ENCODE peak calls at places on chromosomes 12 and 14, in six cellular contexts. V, A, U, G, C and B are unnamed samples.

GRCh38 chr14:55146425-55146824 is 17.4 kb downstream of the LGALS3 start:
- DNase-seq in C (no peak), V (no peak), G (no peak), U (no peak), A (no peak), B (no peak)

GRCh38 chr14:73758392-73759182 is 44.4 kb upstream of the PNMA1 start:
- DNase-seq in C (peak; percentile 67), A (peak; percentile 91), G (peak; percentile 71), V (peak; percentile 78), U (peak; percentile 85), B (peak; percentile 73)

GRCh38 chr14:94483729-94484275 is 7.8 kb upstream of the SERPINA9 start:
- DNase-seq in V (no peak), G (no peak), A (no peak), C (no peak), U (no peak), B (no peak)

GRCh38 chr12:91023326-91024004 is 18.7 kb upstream of the EPYC start:
- DNase-seq in G (no peak), V (no peak), A (no peak), U (no peak), C (no peak), B (no peak)

GRCh38 chr12:56081393-56082347 is 1.7 kb downstream of the ERBB3 start:
- DNase-seq in V (no peak), U (no peak), A (peak; percentile 38), G (peak; percentile 57), C (no peak), B (no peak)

GRCh38 chr14:104753528-104754212 is 723 bp downstream of the SIVA1 start:
- DNase-seq in C (no peak), V (no peak), A (no peak), U (peak; percentile 18), G (no peak), B (peak; percentile 17)

GRCh38 chr14:58639842-58640484 is 2.2 kb downstream of the DACT1 start:
- DNase-seq in U (peak; percentile 12), A (peak; percentile 77), C (no peak), V (no peak), G (peak; percentile 66), B (no peak)

GRCh38 chr14:40347675-40348074 is 915.4 kb upstream of the FBXO33 start:
- DNase-seq in G (no peak), U (no peak), A (no peak), C (no peak), V (no peak), B (no peak)

GRCh38 chr12:74379114-74379513 is 158.5 kb upstream of the ATXN7L3B start:
- DNase-seq in U (no peak), V (no peak), A (no peak), C (no peak), G (no peak), B (no peak)

GRCh38 chr12:29320295-29321090 is 60.5 kb downstream of the ERGIC2 start:
- DNase-seq in U (no peak), C (no peak), G (no peak), V (no peak), A (no peak), B (no peak)

GRCh38 chr12:113880337-113880736 is 85.8 kb downstream of the RBM19 start:
- DNase-seq in V (no peak), G (no peak), U (no peak), A (no peak), C (no peak), B (no peak)

GRCh38 chr12:116455540-116456306 is 103.5 kb upstream of the MAP1LC3B2 start:
- DNase-seq in U (no peak), A (peak; percentile 87), C (peak; percentile 66), V (no peak), G (no peak), B (no peak)

GRCh38 chr12:124296295-124296915 is 1.5 kb downstream of the RFLNA start:
- DNase-seq in U (no peak), V (no peak), G (no peak), C (no peak), A (peak; percentile 12), B (no peak)

GRCh38 chr12:49535921-49536525 is 2.8 kb upstream of the KCNH3 start:
- DNase-seq in V (no peak), A (no peak), G (no peak), C (no peak), U (no peak), B (no peak)

GRCh38 chr12:10967409-10967808 is 19.3 kb downstream of the TAS2R50 start:
- DNase-seq in U (no peak), G (no peak), C (no peak), A (no peak), V (no peak), B (no peak)

GRCh38 chr12:116201908-116202307 is 75.6 kb downstream of the MED13L start:
- DNase-seq in G (no peak), U (no peak), A (no peak), C (no peak), V (no peak), B (no peak)

GRCh38 chr12:57001448-57001906 is 4.9 kb downstream of the ZBTB39 start:
- DNase-seq in U (peak; percentile 69), G (no peak), V (peak; percentile 73), C (peak; percentile 55), A (peak; percentile 80), B (peak; percentile 67)

GRCh38 chr12:34595749-34596733 is 573.7 kb downstream of the ALG10 start:
- DNase-seq in A (no peak), C (no peak), G (peak; percentile 25), U (no peak), V (no peak), B (no peak)

GRCh38 chr12:94571556-94571955 is 78.8 kb downstream of the TMCC3 start:
- DNase-seq in C (no peak), G (no peak), A (no peak), V (no peak), U (no peak), B (no peak)

GRCh38 chr14:96086032-96086431 is 46.9 kb downstream of the C14orf132 start:
- DNase-seq in G (peak; percentile 66), V (no peak), A (peak; percentile 55), U (no peak), C (no peak), B (no peak)

GRCh38 chr14:96088131-96088880 is 49.1 kb downstream of the C14orf132 start:
- DNase-seq in A (no peak), V (no peak), U (no peak), G (no peak), C (no peak), B (no peak)

GRCh38 chr14:96084796-96085195 is 45.6 kb downstream of the C14orf132 start:
- DNase-seq in U (no peak), A (no peak), V (no peak), G (peak; percentile 36), C (no peak), B (no peak)

GRCh38 chr14:96085369-96085768 is 46.2 kb downstream of the C14orf132 start:
- DNase-seq in C (no peak), V (no peak), A (no peak), G (peak; percentile 44), U (no peak), B (no peak)

GRCh38 chr14:96086574-96087077 is 47.5 kb downstream of the C14orf132 start:
- DNase-seq in U (no peak), G (no peak), V (no peak), A (no peak), C (no peak), B (no peak)
- H3K27ac ChIP-seq in U (no peak overlapping the region), G (no peak overlapping the region), V (no peak overlapping the region), A (no peak overlapping the region), C (no peak overlapping the region), B (no peak overlapping the region)

DNA sequence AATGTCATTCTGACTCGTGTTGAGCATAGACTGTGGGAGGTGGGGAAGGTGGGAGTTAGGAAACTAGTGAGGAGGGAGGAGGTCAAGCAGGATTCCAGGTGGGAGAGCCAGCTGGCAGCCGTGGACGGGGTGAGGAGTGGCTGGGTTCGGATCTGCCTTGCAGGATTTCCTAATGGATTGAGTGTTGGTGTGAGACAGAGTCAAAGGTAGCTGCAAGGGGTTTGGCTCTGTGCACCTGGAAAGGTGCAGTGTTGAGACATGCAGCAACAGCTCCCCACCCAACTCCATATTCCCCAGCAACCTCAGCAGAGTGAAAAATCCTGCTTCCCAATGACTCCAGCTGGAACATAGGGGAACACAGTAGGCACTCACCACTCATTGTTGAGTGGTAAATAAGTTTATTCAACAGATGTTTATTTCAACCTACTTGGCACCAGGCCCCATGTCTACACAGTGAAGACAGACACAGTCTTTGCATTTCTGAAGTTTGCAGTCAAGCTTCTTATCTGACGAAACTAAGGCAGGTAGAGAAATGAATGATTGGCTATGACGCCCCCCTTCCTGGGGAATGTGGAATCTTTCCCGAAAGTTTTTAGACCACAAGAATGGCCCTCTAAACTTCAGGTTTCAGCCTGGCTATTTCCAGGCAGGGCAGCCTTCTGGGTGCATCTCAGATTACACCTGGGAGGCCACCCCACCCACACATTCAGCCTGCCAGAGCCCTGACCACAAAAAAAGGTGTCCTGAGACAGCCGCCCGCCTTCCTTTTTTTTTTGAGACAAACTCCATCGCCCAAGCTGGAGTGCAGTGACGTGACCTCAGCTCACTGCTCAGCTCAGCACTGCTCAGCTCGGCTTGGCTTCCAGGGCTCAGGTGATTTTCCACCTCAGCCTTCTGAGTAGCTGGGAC is 37.9 kb upstream of the PLEKHG6 start:
- DNase-seq in V (no peak), U (no peak), G (peak; percentile 10), A (peak; percentile 75), C (no peak), B (no peak)
- H3K4me3 ChIP-seq in V (no peak overlapping the region), U (no peak overlapping the region), G (no peak overlapping the region), A (no peak overlapping the region), C (no peak overlapping the region), B (no peak overlapping the region)

GRCh38 chr12:21941522-21942376 is 523 bp upstream of the ABCC9 start:
- DNase-seq in U (no peak), C (peak; percentile 71), A (peak; percentile 70), G (no peak), V (no peak), B (no peak)

GRCh38 chr12:21940972-21941521 is at the start of gene ABCC9:
- DNase-seq in A (peak; percentile 63), U (no peak), G (no peak), C (peak; percentile 68), V (no peak), B (peak; percentile 6)

GRCh38 chr12:21945002-21945401 is 3.8 kb upstream of the ABCC9 start:
- DNase-seq in G (no peak), C (no peak), V (no peak), A (no peak), U (no peak), B (no peak)

GRCh38 chr12:21940549-21940948 is 677 bp downstream of the ABCC9 start:
- DNase-seq in A (peak; percentile 7), G (no peak), V (no peak), C (no peak), U (no peak), B (no peak)

GRCh38 chr12:21942377-21942703 is 1.1 kb upstream of the ABCC9 start:
- DNase-seq in U (no peak), A (no peak), C (no peak), G (no peak), V (no peak), B (no peak)
- H3K27ac ChIP-seq in U (no peak overlapping the region), A (no peak overlapping the region), C (peak overlapping the region; percentile 95), G (no peak overlapping the region), V (no peak overlapping the region), B (no peak overlapping the region)

GRCh38 chr12:132952371-132953162 is 3.5 kb downstream of the ZNF605 start:
- DNase-seq in A (no peak), C (no peak), V (no peak), U (no peak), G (no peak), B (no peak)

GRCh38 chr12:132950844-132951535 is 5.1 kb downstream of the ZNF605 start:
- DNase-seq in G (no peak), C (no peak), U (no peak), V (no peak), A (no peak), B (no peak)

GRCh38 chr12:132951649-132952048 is 4.5 kb downstream of the ZNF605 start:
- DNase-seq in V (no peak), A (no peak), G (no peak), C (no peak), U (no peak), B (no peak)

GRCh38 chr12:132948146-132949066 is 7.7 kb downstream of the ZNF605 start:
- DNase-seq in C (no peak), G (no peak), A (peak; percentile 30), U (no peak), V (no peak), B (no peak)

GRCh38 chr12:132949936-132950837 is 5.9 kb downstream of the ZNF605 start:
- DNase-seq in C (no peak), A (no peak), V (no peak), G (no peak), U (no peak), B (no peak)
- H3K4me3 ChIP-seq in C (no peak overlapping the region), A (no peak overlapping the region), V (no peak overlapping the region), G (no peak overlapping the region), U (no peak overlapping the region), B (no peak overlapping the region)